ENCODE peak calls at places on chromosomes 1 and 21, in seven cellular contexts. O is pancreas, I is HFF-Myc, T is WTC11, H is fibroblast of the aortic adventitia, K is IMR-90, F is ovary. Y is an unnamed sample.

GRCh38 chr1:1032428-1032827 is 12.5 kb downstream of the AGRN start:
- DNase-seq in I (no peak), K (no peak), O (peak), F (no peak), T (peak), H (no peak), Y (no peak)

GRCh38 chr1:203306089-203306969 is 1.0 kb downstream of the BTG2 start:
- DNase-seq in F (peak), H (peak), I (peak), O (peak), K (peak), T (no peak), Y (peak)

GRCh38 chr1:7068552-7068951 is 283.3 kb downstream of the CAMTA1 start:
- DNase-seq in F (no peak), T (no peak), O (no peak), K (no peak), H (no peak), I (no peak), Y (no peak)

GRCh38 chr1:161300478-161300877 is 9.3 kb downstream of the MPZ start:
- DNase-seq in T (no peak), I (no peak), O (no peak), K (no peak), F (no peak), H (no peak), Y (no peak)

GRCh38 chr1:56029329-56030003 is 549.9 kb downstream of the PLPP3 start:
- DNase-seq in I (no peak), F (no peak), H (no peak), K (peak), T (no peak), O (peak), Y (no peak)

GRCh38 chr1:3506041-3506440 is 51.6 kb downstream of the ARHGEF16 start:
- DNase-seq in O (no peak), T (no peak), H (no peak), I (no peak), F (no peak), K (no peak), Y (no peak)

GRCh38 chr1:205568469-205569361 is 63.1 kb downstream of the ELK4 start:
- DNase-seq in T (no peak), H (no peak), O (no peak), K (no peak), F (no peak), I (no peak), Y (no peak)

GRCh38 chr1:29974345-29974744 is 738.0 kb downstream of the PTPRU start:
- DNase-seq in T (no peak), F (no peak), H (peak), I (peak), K (peak), O (no peak), Y (no peak)

GRCh38 chr1:39539252-39539790 is 37.3 kb downstream of the PABPC4 start:
- DNase-seq in K (peak), O (peak), F (peak), T (peak), H (peak), I (peak), Y (peak)

GRCh38 chr1:167148388-167148787 is 54.5 kb downstream of the STYXL2 start:
- DNase-seq in K (no peak), F (no peak), T (no peak), O (no peak), H (no peak), I (no peak), Y (no peak)

GRCh38 chr1:151653397-151653796 is 41.5 kb downstream of the SNX27 start:
- DNase-seq in K (peak), I (peak), O (no peak), H (peak), T (no peak), F (no peak), Y (no peak)

GRCh38 chr21:38804617-38805281 is 980 bp upstream of the ETS2 start:
- DNase-seq in K (peak), O (peak), T (peak), F (peak), H (peak), I (no peak), Y (peak)

GRCh38 chr1:97651201-97651600 is 269.6 kb downstream of the DPYD start:
- DNase-seq in O (no peak), K (no peak), I (no peak), H (no peak), T (no peak), F (no peak), Y (no peak)

GRCh38 chr1:39850606-39851216 is 32.6 kb downstream of the TRIT1 start:
- DNase-seq in H (no peak), K (no peak), O (no peak), I (no peak), T (no peak), F (no peak), Y (no peak)

GRCh38 chr1:27129225-27129624 is 25.7 kb downstream of the SLC9A1 start:
- DNase-seq in O (no peak), T (no peak), H (no peak), K (no peak), F (no peak), I (no peak), Y (no peak)

GRCh38 chr21:16913010-16913409 is 599.8 kb upstream of the CXADR start:
- DNase-seq in F (no peak), H (no peak), I (no peak), O (no peak), K (no peak), T (peak), Y (no peak)

GRCh38 chr1:167158095-167158812 is 62.4 kb upstream of the POU2F1 start:
- DNase-seq in O (no peak), F (no peak), I (no peak), K (no peak), T (no peak), H (no peak), Y (no peak)

GRCh38 chr21:14947613-14948160 is 117.1 kb downstream of the NRIP1 start:
- DNase-seq in I (no peak), H (no peak), O (no peak), K (no peak), T (no peak), F (no peak), Y (no peak)

GRCh38 chr1:214341918-214342317 is 61.0 kb downstream of the SMYD2 start:
- DNase-seq in T (no peak), K (no peak), F (no peak), I (no peak), O (no peak), H (no peak), Y (no peak)
- TF ChIP-seq CTCF in T (no peak), K (no peak), F (no peak), I (no peak), O (no peak), H (peak), Y (no peak)

GRCh38 chr1:109111386-109112055 is 2.4 kb upstream of the ELAPOR1 start:
- DNase-seq in K (no peak), T (no peak), F (no peak), O (no peak), H (no peak), I (no peak), Y (no peak)

GRCh38 chr1:109112652-109113285 is 1.1 kb upstream of the ELAPOR1 start:
- DNase-seq in T (peak), K (peak), O (peak), F (peak), H (peak), I (peak), Y (peak)

GRCh38 chr1:109109906-109110305 is 4.0 kb upstream of the ELAPOR1 start:
- DNase-seq in I (no peak), T (no peak), O (no peak), K (no peak), F (no peak), H (no peak), Y (no peak)

GRCh38 chr1:109113787-109114568 is at the start of gene ELAPOR1:
- DNase-seq in I (no peak), O (peak), K (peak), T (peak), F (peak), H (peak), Y (peak)

GRCh38 chr1:109112056-109112651 is 1.8 kb upstream of the ELAPOR1 start:
- DNase-seq in T (no peak), O (no peak), H (peak), I (no peak), K (peak), F (no peak), Y (peak)
- TF ChIP-seq CTCF in T (no peak), O (no peak), H (peak), I (no peak), K (peak), F (no peak), Y (no peak)

GRCh38 chr1:52233463-52233862 is 91.6 kb downstream of the ZFYVE9 start:
- DNase-seq in H (no peak), K (no peak), I (no peak), F (no peak), O (no peak), T (no peak), Y (no peak)

GRCh38 chr1:52234014-52234413 is 92.1 kb downstream of the ZFYVE9 start:
- DNase-seq in T (no peak), F (no peak), O (no peak), I (no peak), K (no peak), H (no peak), Y (no peak)

GRCh38 chr1:52238474-52238873 is 96.6 kb downstream of the ZFYVE9 start:
- DNase-seq in O (no peak), T (no peak), H (peak), F (no peak), K (peak), I (no peak), Y (no peak)

GRCh38 chr1:52237430-52237829 is 95.5 kb downstream of the ZFYVE9 start:
- DNase-seq in H (peak), F (no peak), I (peak), K (peak), O (no peak), T (no peak), Y (no peak)

GRCh38 chr1:52234708-52235107 is 92.8 kb downstream of the ZFYVE9 start:
- DNase-seq in O (no peak), I (no peak), H (no peak), K (no peak), T (no peak), F (no peak), Y (no peak)
- TF ChIP-seq CTCF in O (no peak), I (no peak), H (no peak), K (no peak), T (no peak), F (no peak), Y (no peak)

DNA sequence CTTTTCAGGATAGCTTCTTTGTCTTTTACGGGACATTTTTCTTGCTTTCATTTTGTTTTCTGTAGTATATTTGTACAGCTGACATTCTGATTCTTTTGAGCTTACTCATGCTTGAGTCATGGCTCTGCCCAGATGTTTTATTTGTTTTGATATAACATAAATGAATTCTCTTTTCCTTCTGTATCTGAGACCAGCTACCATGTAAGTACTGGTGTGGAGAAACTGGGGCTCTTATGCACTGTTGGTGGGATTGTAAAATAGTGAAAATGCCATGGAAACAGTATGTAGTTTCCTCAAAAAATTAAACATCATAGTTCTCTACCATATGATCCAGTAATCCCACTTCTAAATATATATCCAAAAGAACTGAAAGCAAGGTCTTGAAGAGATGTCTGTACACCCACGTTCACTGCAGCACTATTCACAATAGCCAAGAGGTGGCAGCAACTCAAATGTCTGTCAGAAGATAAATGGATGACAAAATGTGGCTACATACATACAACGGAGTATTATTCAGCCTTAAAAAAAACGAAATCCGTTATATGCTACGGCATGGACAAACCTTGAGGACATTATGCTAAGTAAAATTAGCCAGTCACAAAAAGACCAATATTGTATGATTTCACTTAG is 61.4 kb downstream of the EIF2B3 start:
- DNase-seq in K (peak), H (peak), I (peak), F (no peak), T (no peak), O (no peak), Y (no peak)
- TF ChIP-seq CTCF in K (peak), H (peak), I (peak), F (no peak), T (no peak), O (no peak), Y (peak)

DNA sequence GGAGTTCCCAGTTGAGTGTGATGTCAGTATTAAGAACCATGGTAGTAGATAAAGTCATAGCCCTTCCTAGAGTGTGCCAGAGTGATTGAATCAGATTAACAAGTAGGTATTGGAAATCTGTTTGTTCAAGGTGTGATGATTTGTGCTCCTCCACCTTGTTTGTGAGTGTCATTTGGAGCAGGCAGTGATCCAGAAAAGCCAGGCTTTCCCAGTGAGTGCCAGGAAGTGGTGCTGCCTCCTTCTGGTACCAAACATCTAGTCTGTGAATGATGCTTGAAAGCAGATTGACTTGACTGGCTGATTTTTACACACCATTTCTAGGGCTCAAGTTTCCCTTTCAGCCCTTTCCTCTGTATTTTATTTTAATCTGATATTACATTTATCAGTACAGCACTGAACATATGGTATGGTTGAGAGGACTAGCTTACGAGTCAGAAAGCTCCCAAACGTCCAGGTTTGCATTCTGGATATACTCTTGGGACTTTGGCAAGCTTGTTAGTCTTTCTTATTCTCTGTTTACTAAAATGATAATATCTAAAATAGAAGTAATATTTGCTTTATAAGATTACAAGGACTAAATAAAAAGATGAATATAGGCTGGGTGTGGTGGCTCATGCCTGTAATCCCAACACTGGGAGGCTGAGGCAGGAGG is 100.7 kb downstream of the PATJ start:
- DNase-seq in F (no peak), O (no peak), H (peak), I (no peak), T (no peak), K (no peak), Y (no peak)
- TF ChIP-seq CTCF in F (no peak), O (no peak), H (no peak), I (peak), T (no peak), K (peak), Y (no peak)